ENCODE peak calls at places on chromosomes 1 and 21, in ten cellular contexts. Y, D, M, C, K, A, Q, Z, B and S are unnamed samples.

GRCh38 chr1:228172591-228173527 is 7.3 kb downstream of the IBA57 start:
- DNase-seq in C (no peak), A (no peak), K (no peak), Z (no peak), B (no peak), Q (no peak), M (no peak), Y (no peak), D (no peak), S (no peak)

GRCh38 chr1:99738858-99739465 is 27.5 kb downstream of the FRRS1 start:
- DNase-seq in Z (no peak), Y (no peak), M (no peak), B (no peak), C (no peak), A (no peak), K (no peak), D (no peak), Q (no peak), S (no peak)

GRCh38 chr1:218346391-218347204 is 1.5 kb downstream of the TGFB2 start:
- DNase-seq in Y (peak), Z (no peak), K (no peak), D (peak), A (no peak), B (peak), Q (peak), C (peak), M (peak), S (no peak)

GRCh38 chr1:200525167-200526123 is 95.1 kb downstream of the KIF14 start:
- DNase-seq in D (peak), A (no peak), Y (no peak), Q (no peak), C (no peak), K (no peak), M (peak), B (no peak), Z (no peak), S (no peak)

GRCh38 chr21:44885615-44886014 is 12.1 kb upstream of the PTTG1IP start:
- DNase-seq in K (no peak), A (no peak), D (no peak), Z (no peak), Y (no peak), C (no peak), M (no peak), B (no peak), Q (no peak), S (no peak)

GRCh38 chr21:41570791-41571355 is 62.9 kb upstream of the TMPRSS2 start:
- DNase-seq in D (no peak), C (no peak), K (no peak), B (no peak), Y (no peak), A (no peak), M (no peak), Q (peak), Z (no peak), S (no peak)

GRCh38 chr1:232084584-232085223 is 458.1 kb downstream of the DISC1 start:
- DNase-seq in Y (no peak), B (no peak), A (no peak), K (no peak), Q (no peak), M (no peak), C (no peak), Z (no peak), D (no peak), S (no peak)

GRCh38 chr1:176719478-176719877 is 256.5 kb downstream of the PAPPA2 start:
- DNase-seq in A (no peak), Z (no peak), M (peak), Q (no peak), K (no peak), B (no peak), C (no peak), Y (no peak), D (no peak), S (no peak)

GRCh38 chr21:40466893-40467483 is 380.0 kb downstream of the DSCAM start:
- DNase-seq in M (peak), C (no peak), Q (no peak), Z (no peak), K (no peak), B (no peak), A (no peak), Y (no peak), D (peak), S (no peak)

GRCh38 chr1:154334647-154335350 is 9.5 kb downstream of the ATP8B2 start:
- DNase-seq in C (peak), Z (peak), Y (peak), B (peak), M (peak), A (peak), K (no peak), D (peak), Q (no peak), S (peak)

GRCh38 chr1:96049759-96050409 is 671.7 kb upstream of the PTBP2 start:
- DNase-seq in D (no peak), Y (no peak), Z (peak), B (no peak), M (peak), K (no peak), Q (no peak), C (no peak), A (no peak), S (no peak)

GRCh38 chr1:15452216-15452615 is 4.3 kb upstream of the CELA2A start:
- DNase-seq in C (no peak), Z (no peak), K (no peak), D (no peak), Q (no peak), Y (no peak), M (peak), B (no peak), A (no peak), S (no peak)

GRCh38 chr1:236066828-236067386 is 2.0 kb upstream of the NID1 start:
- DNase-seq in D (no peak), Q (peak), K (no peak), Y (peak), A (no peak), C (peak), B (peak), M (no peak), Z (peak), S (no peak)

GRCh38 chr21:44286716-44287632 is 1.3 kb downstream of the AIRE start:
- DNase-seq in Z (no peak), Y (no peak), C (no peak), D (no peak), A (no peak), K (no peak), M (no peak), B (no peak), Q (peak), S (no peak)

GRCh38 chr1:166952002-166952746 is 23.2 kb downstream of the ILDR2 start:
- DNase-seq in D (peak), C (peak), B (no peak), A (no peak), Y (no peak), Z (no peak), K (peak), M (peak), Q (no peak), S (peak)

GRCh38 chr1:1243807-1244191 is 2.7 kb downstream of the C1QTNF12 start:
- DNase-seq in B (no peak), Q (no peak), A (no peak), D (no peak), K (no peak), Z (no peak), M (no peak), Y (no peak), C (no peak), S (no peak)

GRCh38 chr21:35933466-35933865 is 126.9 kb downstream of the SETD4 start:
- DNase-seq in K (no peak), Z (peak), Y (no peak), A (no peak), M (peak), D (peak), Q (no peak), C (peak), B (no peak), S (peak)

GRCh38 chr1:22281521-22282241 is 138.8 kb upstream of the WNT4 start:
- DNase-seq in B (no peak), Y (no peak), D (no peak), K (no peak), Q (no peak), Z (no peak), A (no peak), M (no peak), C (no peak), S (peak)

GRCh38 chr1:64049900-64050540 is 153.4 kb upstream of the UBE2U start:
- DNase-seq in Z (no peak), B (no peak), A (no peak), M (no peak), Y (no peak), K (no peak), D (peak), C (no peak), Q (no peak), S (no peak)

GRCh38 chr1:18199462-18199861 is 91.9 kb downstream of the IGSF21 start:
- DNase-seq in K (no peak), M (no peak), Z (no peak), D (no peak), A (no peak), C (no peak), Y (no peak), B (no peak), Q (no peak), S (no peak)

GRCh38 chr1:208006258-208006920 is 95.5 kb upstream of the CD34 start:
- DNase-seq in D (peak), Z (no peak), Y (no peak), Q (no peak), M (peak), K (no peak), C (no peak), B (no peak), A (no peak), S (no peak)

GRCh38 chr1:100628631-100629081 is 90.7 kb downstream of the GPR88 start:
- DNase-seq in A (no peak), M (peak), C (no peak), D (peak), K (no peak), B (no peak), Z (no peak), Q (no peak), Y (no peak), S (no peak)

GRCh38 chr1:106952766-106953165 is 103.7 kb upstream of the PRMT6 start:
- DNase-seq in M (peak), K (no peak), B (no peak), Z (no peak), D (no peak), C (no peak), A (no peak), Q (no peak), Y (no peak), S (no peak)

GRCh38 chr1:32889731-32890278 is 3.5 kb downstream of the HPCA start:
- DNase-seq in B (no peak), Q (no peak), M (no peak), Z (no peak), C (no peak), K (no peak), D (no peak), Y (no peak), A (no peak), S (no peak)

GRCh38 chr1:209427811-209428210 is 155.7 kb upstream of the CAMK1G start:
- DNase-seq in M (no peak), B (no peak), A (no peak), Z (no peak), C (no peak), K (no peak), Y (no peak), Q (no peak), D (no peak), S (no peak)

GRCh38 chr1:246897302-246897701 is 34.4 kb downstream of the AHCTF1 start:
- DNase-seq in Z (no peak), K (no peak), C (no peak), D (no peak), Q (no peak), M (no peak), Y (no peak), A (no peak), B (no peak), S (no peak)

GRCh38 chr21:35738342-35738961 is 321.9 kb downstream of the SETD4 start:
- DNase-seq in A (no peak), Q (no peak), D (no peak), Y (no peak), B (no peak), K (no peak), C (no peak), M (no peak), Z (no peak), S (peak)

GRCh38 chr1:158735848-158736247 is 15.3 kb upstream of the OR6K3 start:
- DNase-seq in Q (no peak), C (no peak), Y (no peak), K (no peak), Z (no peak), B (no peak), A (no peak), M (no peak), D (no peak), S (no peak)

GRCh38 chr1:26373281-26373680 is 731 bp upstream of the ZNF683 start:
- DNase-seq in M (no peak), A (no peak), B (no peak), Z (no peak), D (no peak), Q (no peak), Y (no peak), K (no peak), C (no peak), S (no peak)

GRCh38 chr21:22764222-22764621 is 1766.0 kb downstream of the NCAM2 start:
- DNase-seq in K (no peak), Y (no peak), D (no peak), C (no peak), Q (no peak), B (no peak), M (no peak), Z (no peak), A (no peak), S (no peak)

GRCh38 chr1:84078108-84078823 is 65.8 kb upstream of the PRKACB start:
- DNase-seq in Z (no peak), Y (peak), K (no peak), Q (no peak), B (peak), M (peak), D (peak), C (peak), A (no peak), S (peak)

GRCh38 chr1:89203166-89203565 is 4.4 kb upstream of the GBP4 start:
- DNase-seq in C (no peak), K (no peak), Y (no peak), Q (no peak), D (peak), B (no peak), Z (no peak), M (no peak), A (no peak), S (no peak)

GRCh38 chr21:15749045-15749867 is 19.5 kb downstream of the USP25 start:
- DNase-seq in A (no peak), C (no peak), Y (no peak), Z (no peak), Q (no peak), D (no peak), K (no peak), B (no peak), M (peak), S (no peak)

GRCh38 chr1:20720631-20721051 is 2.8 kb upstream of the KIF17 start:
- DNase-seq in B (no peak), D (no peak), C (no peak), Q (no peak), Y (no peak), Z (no peak), K (no peak), A (no peak), M (no peak), S (no peak)

GRCh38 chr1:244804841-244805240 is 30.6 kb upstream of the COX20 start:
- DNase-seq in A (no peak), M (no peak), Q (no peak), C (no peak), D (no peak), B (no peak), Z (no peak), Y (no peak), K (no peak), S (no peak)

GRCh38 chr1:103106426-103107321 is 1.6 kb downstream of the COL11A1 start:
- DNase-seq in Y (no peak), D (peak), B (peak), C (peak), M (peak), A (peak), Z (no peak), Q (no peak), K (no peak), S (peak)

GRCh38 chr1:207321045-207321789 is at the start of gene CD55:
- DNase-seq in A (peak), K (peak), Q (peak), Y (peak), Z (peak), D (peak), M (peak), B (peak), C (peak), S (peak)

GRCh38 chr21:43815991-43816390 is 26.6 kb downstream of the RRP1 start:
- DNase-seq in D (no peak), C (no peak), B (no peak), Z (no peak), Y (no peak), K (no peak), A (no peak), M (no peak), Q (no peak), S (no peak)

GRCh38 chr1:51210676-51211075 is 25.4 kb upstream of the RNF11 start:
- DNase-seq in Q (no peak), C (no peak), K (no peak), Z (no peak), A (no peak), D (no peak), B (no peak), M (no peak), Y (no peak), S (no peak)